ENCODE peak calls at places on chromosomes 12 and 14, in four cellular contexts. L, X, I and O are unnamed samples.

GRCh38 chr14:93894992-93895391 is 32.2 kb upstream of the FAM181A start:
- DNase-seq in I (no peak), L (no peak), X (no peak), O (no peak)

GRCh38 chr12:120814203-120814902 is 88.7 kb downstream of the ACADS start:
- DNase-seq in X (no peak), L (no peak), I (no peak), O (no peak)

GRCh38 chr12:126944684-126945083 is 1322.3 kb upstream of the TMEM132C start:
- DNase-seq in L (no peak), X (peak), I (no peak), O (no peak)

GRCh38 chr12:19847294-19848059 is 408.2 kb downstream of the AEBP2 start:
- DNase-seq in X (no peak), I (no peak), L (no peak), O (no peak)

GRCh38 chr14:79278286-79278797 is 933.0 kb downstream of the DIO2 start:
- DNase-seq in I (no peak), X (no peak), L (no peak), O (no peak)

GRCh38 chr12:19988457-19988856 is 379.9 kb upstream of the PDE3A start:
- DNase-seq in X (no peak), I (no peak), L (no peak), O (no peak)

GRCh38 chr12:50597200-50598195 is 92.7 kb downstream of the DIP2B start:
- DNase-seq in L (no peak), X (peak), I (no peak), O (no peak)

GRCh38 chr12:18690653-18691052 is 47.2 kb downstream of the PLCZ1 start:
- DNase-seq in L (no peak), I (no peak), X (peak), O (no peak)

GRCh38 chr12:130714091-130714590 is 2.0 kb downstream of the RIMBP2 start:
- DNase-seq in X (no peak), L (no peak), I (no peak), O (no peak)

GRCh38 chr12:5507944-5508343 is 76.0 kb downstream of the NTF3 start:
- DNase-seq in X (no peak), I (no peak), L (no peak), O (no peak)

GRCh38 chr14:106665814-106666213 is 1139.4 kb downstream of the TMEM121 start:
- DNase-seq in I (no peak), L (no peak), X (no peak), O (no peak)

GRCh38 chr12:68234140-68234539 is 8.5 kb upstream of the IL26 start:
- DNase-seq in I (no peak), L (no peak), X (no peak), O (no peak)

GRCh38 chr12:124919646-124920352 is 5.3 kb upstream of the UBC start:
- DNase-seq in I (no peak), X (peak), L (no peak), O (no peak)

GRCh38 chr12:30531731-30532678 is 163.7 kb downstream of the IPO8 start:
- DNase-seq in X (no peak), L (no peak), I (no peak), O (no peak)